ENCODE peak calls at places on chromosomes 3 and 15, in eight cellular contexts. Q, O, S, C, T, M, U and W are unnamed samples.

GRCh38 chr15:70322051-70322668 is 224.4 kb upstream of the TLE3 start:
- DNase-seq in S (no peak), T (no peak), M (no peak), C (no peak), O (no peak), U (no peak), Q (no peak), W (no peak)

GRCh38 chr15:37056168-37056893 is 44.0 kb downstream of the MEIS2 start:
- DNase-seq in Q (no peak), S (no peak), U (no peak), T (no peak), C (no peak), O (no peak), M (no peak), W (peak)

GRCh38 chr15:97470417-97470816 is 490.1 kb upstream of the ARRDC4 start:
- DNase-seq in Q (no peak), U (no peak), T (no peak), C (no peak), O (no peak), S (no peak), M (no peak), W (no peak)

GRCh38 chr3:85710490-85710889 is 751.7 kb downstream of the CADM2 start:
- DNase-seq in Q (no peak), U (no peak), M (no peak), S (no peak), T (no peak), O (no peak), C (no peak), W (peak)

GRCh38 chr3:123658860-123659221 is 74.0 kb upstream of the HACD2 start:
- DNase-seq in M (peak), S (no peak), Q (no peak), C (no peak), T (no peak), O (no peak), U (no peak), W (no peak)

GRCh38 chr3:96071107-96071506 is 743.3 kb upstream of the EPHA6 start:
- DNase-seq in O (no peak), S (no peak), Q (no peak), M (no peak), T (no peak), U (no peak), C (no peak), W (no peak)

GRCh38 chr3:126036056-126036549 is 47.8 kb downstream of the SLC41A3 start:
- DNase-seq in Q (no peak), C (no peak), S (no peak), U (no peak), O (no peak), T (no peak), M (no peak), W (no peak)

GRCh38 chr3:196023947-196024346 is 57.9 kb downstream of the TFRC start:
- DNase-seq in S (no peak), M (no peak), C (no peak), Q (no peak), U (no peak), T (no peak), O (no peak), W (no peak)

GRCh38 chr15:99365232-99365631 is 114.0 kb downstream of the LRRC28 start:
- DNase-seq in Q (no peak), T (no peak), C (no peak), M (no peak), U (no peak), O (no peak), S (no peak), W (no peak)

GRCh38 chr3:79761441-79761840 is 6.4 kb downstream of the ROBO1 start:
- DNase-seq in M (no peak), S (no peak), U (no peak), O (no peak), T (no peak), C (no peak), Q (no peak), W (no peak)

GRCh38 chr15:62881056-62881455 is 161.5 kb upstream of the TPM1 start:
- DNase-seq in U (no peak), T (no peak), S (no peak), C (no peak), O (no peak), Q (no peak), M (no peak), W (no peak)